ENCODE peak calls at places on chromosomes 1 and 21, in eight cellular contexts. D is astrocyte, V is RWPE1, B is NCI-H1417, I is 8988T, X is T-helper 1 cell, N is HS-27A, U is NCI-H1092 treated with DMSO at 0.1 percent for 48 hours. R is an unnamed sample.
A peak's percentile ranks its signal among the peaks of the same experiment; 100 is the strongest.

GRCh38 chr1:208221291-208221622 is 22.9 kb downstream of the PLXNA2 start:
- DNase-seq in X (no peak), V (no peak), D (no peak), B (no peak), U (no peak), I (no peak), N (no peak), R (no peak)

GRCh38 chr1:69845655-69846054 is 277.9 kb downstream of the LRRC7 start:
- DNase-seq in I (no peak), X (no peak), V (no peak), U (no peak), B (no peak), N (no peak), D (no peak), R (no peak)

GRCh38 chr1:230308821-230309220 is 117.3 kb downstream of the PGBD5 start:
- DNase-seq in I (no peak), D (no peak), N (no peak), V (no peak), B (no peak), X (no peak), U (no peak), R (no peak)

GRCh38 chr1:58785424-58786058 is 1.7 kb upstream of the JUN start:
- DNase-seq in X (peak; percentile 29), V (peak; percentile 81), N (no peak), B (peak; percentile 80), U (peak; percentile 87), I (no peak), D (peak; percentile 60), R (peak; percentile 53)

GRCh38 chr1:178942285-178943218 is 71.7 kb upstream of the ANGPTL1 start:
- DNase-seq in N (no peak), V (no peak), U (no peak), I (no peak), D (peak; percentile 66), B (no peak), X (no peak), R (no peak)

GRCh38 chr1:106749906-106750305 is 306.6 kb upstream of the PRMT6 start:
- DNase-seq in N (no peak), B (no peak), U (no peak), D (no peak), I (no peak), V (peak; percentile 8), X (no peak), R (no peak)

GRCh38 chr1:154141240-154141639 is 13.6 kb downstream of the NUP210L start:
- DNase-seq in B (no peak), X (no peak), N (no peak), I (no peak), U (no peak), D (peak; percentile 24), V (no peak), R (no peak)

GRCh38 chr1:201488817-201489581 is 17.9 kb downstream of the CSRP1 start:
- DNase-seq in B (no peak), U (no peak), D (peak; percentile 93), X (no peak), I (peak; percentile 65), N (peak; percentile 94), V (peak; percentile 99), R (no peak)

GRCh38 chr1:58764294-58764978 is 19.4 kb downstream of the JUN start:
- DNase-seq in B (no peak), N (no peak), U (no peak), I (no peak), V (no peak), X (no peak), D (peak; percentile 95), R (no peak)

GRCh38 chr1:156489166-156489934 is 11.2 kb downstream of the MEF2D start:
- DNase-seq in B (peak; percentile 80), U (peak; percentile 14), X (no peak), I (no peak), D (no peak), V (no peak), N (no peak), R (peak; percentile 56)

GRCh38 chr21:17348357-17348756 is 164.5 kb upstream of the CXADR start:
- DNase-seq in N (no peak), X (no peak), B (no peak), V (no peak), I (no peak), D (no peak), U (no peak), R (no peak)

R was measured in COR-L47.